ENCODE peak calls at places on chromosomes 4 and X, in seven cellular contexts. O, H, V, Y, I, E and M are unnamed samples.

GRCh38 chr4:48909697-48910096 is 3.1 kb upstream of the OCIAD2 start:
- DNase-seq in O (peak), H (peak), V (peak), Y (no peak), I (no peak), E (no peak), M (no peak)

GRCh38 chr4:173504181-173504503 is 25.9 kb downstream of the HAND2 start:
- DNase-seq in O (no peak), H (no peak), V (no peak), Y (no peak), I (no peak), E (no peak), M (no peak)

GRCh38 chr4:165686756-165687155 is 186.3 kb upstream of the TLL1 start:
- DNase-seq in O (no peak), H (no peak), V (no peak), Y (no peak), I (no peak), E (no peak), M (no peak)

GRCh38 chrX:13223868-13224555 is 95.8 kb downstream of the ATXN3L start:
- DNase-seq in O (peak), H (no peak), V (no peak), Y (no peak), I (no peak), E (no peak), M (no peak)

GRCh38 chr4:27318740-27319139 is 458.1 kb downstream of the STIM2 start:
- DNase-seq in O (no peak), H (peak), V (peak), Y (no peak), I (no peak), E (no peak), M (no peak)

GRCh38 chr4:7417639-7418038 is 17.1 kb downstream of the PSAPL1 start:
- DNase-seq in O (no peak), H (peak), V (no peak), Y (no peak), I (no peak), E (peak), M (peak)

GRCh38 chrX:12979011-12979629 is 4.2 kb downstream of the TMSB4X start:
- DNase-seq in O (no peak), H (no peak), V (no peak), Y (no peak), I (no peak), E (no peak), M (no peak)

GRCh38 chr4:78584863-78585576 is 33.5 kb downstream of the ANXA3 start:
- DNase-seq in O (no peak), H (peak), V (no peak), Y (peak), I (no peak), E (no peak), M (no peak)

GRCh38 chr4:25953740-25954139 is 39.7 kb downstream of the SMIM20 start:
- DNase-seq in O (no peak), H (no peak), V (no peak), Y (no peak), I (peak), E (no peak), M (no peak)

GRCh38 chr4:183182873-183183725 is 84.0 kb downstream of the WWC2 start:
- DNase-seq in O (peak), H (no peak), V (peak), Y (peak), I (peak), E (no peak), M (no peak)

GRCh38 chr4:54496412-54496811 is 161.3 kb upstream of the KIT start:
- DNase-seq in O (no peak), H (no peak), V (no peak), Y (no peak), I (no peak), E (no peak), M (no peak)

GRCh38 chr4:32775049-32775448 is 2054.9 kb downstream of the PCDH7 start:
- DNase-seq in O (no peak), H (no peak), V (no peak), Y (no peak), I (no peak), E (no peak), M (no peak)

GRCh38 chr4:5632571-5632970 is 75.8 kb downstream of the EVC2 start:
- DNase-seq in O (no peak), H (no peak), V (no peak), Y (no peak), I (no peak), E (no peak), M (no peak)

GRCh38 chrX:19156223-19156622 is 34.0 kb upstream of the ADGRG2 start:
- DNase-seq in O (no peak), H (peak), V (no peak), Y (no peak), I (no peak), E (no peak), M (no peak)

GRCh38 chrX:1932231-1932630 is 317.4 kb downstream of the ASMT start:
- DNase-seq in O (no peak), H (no peak), V (no peak), Y (no peak), I (no peak), E (no peak), M (no peak)

GRCh38 chr4:25440478-25441030 is 63.5 kb downstream of the ANAPC4 start:
- DNase-seq in O (peak), H (no peak), V (no peak), Y (peak), I (no peak), E (peak), M (no peak)

GRCh38 chrX:154374361-154375155 is at the start of gene FLNA:
- DNase-seq in O (no peak), H (peak), V (no peak), Y (no peak), I (no peak), E (no peak), M (peak)

GRCh38 chr4:85570388-85570787 is 95.4 kb downstream of the ARHGAP24 start:
- DNase-seq in O (no peak), H (no peak), V (no peak), Y (no peak), I (no peak), E (no peak), M (no peak)

GRCh38 chr4:83208776-83209365 is 75.7 kb downstream of the COQ2 start:
- DNase-seq in O (no peak), H (no peak), V (no peak), Y (no peak), I (no peak), E (no peak), M (no peak)

GRCh38 chrX:18793601-18794089 is 86.2 kb downstream of the PPEF1 start:
- DNase-seq in O (no peak), H (no peak), V (no peak), Y (no peak), I (no peak), E (no peak), M (no peak)

GRCh38 chr4:7876096-7876993 is 63.3 kb downstream of the AFAP1 start:
- DNase-seq in O (peak), H (no peak), V (no peak), Y (no peak), I (no peak), E (no peak), M (no peak)

GRCh38 chrX:9326369-9326768 is 138.5 kb upstream of the TBL1X start:
- DNase-seq in O (no peak), H (no peak), V (no peak), Y (no peak), I (no peak), E (no peak), M (no peak)

GRCh38 chr4:150572704-150573504 is 9.0 kb upstream of the MAB21L2 start:
- DNase-seq in O (no peak), H (no peak), V (no peak), Y (no peak), I (no peak), E (no peak), M (no peak)

GRCh38 chr4:128061566-128062536 is 739 bp downstream of the LARP1B start:
- DNase-seq in O (peak), H (peak), V (no peak), Y (peak), I (peak), E (no peak), M (peak)

GRCh38 chr4:48484494-48485168 is 1.5 kb downstream of the SLC10A4 start:
- DNase-seq in O (no peak), H (no peak), V (no peak), Y (no peak), I (no peak), E (no peak), M (no peak)

GRCh38 chr4:158139086-158139485 is 33.7 kb downstream of the GASK1B start:
- DNase-seq in O (no peak), H (no peak), V (no peak), Y (no peak), I (no peak), E (no peak), M (no peak)

GRCh38 chr4:88027611-88028608 is 20.5 kb downstream of the PKD2 start:
- DNase-seq in O (no peak), H (no peak), V (no peak), Y (no peak), I (no peak), E (no peak), M (no peak)

GRCh38 chr4:155903453-155903852 is at the start of gene TDO2:
- DNase-seq in O (no peak), H (no peak), V (no peak), Y (no peak), I (no peak), E (no peak), M (no peak)

GRCh38 chr4:140343303-140343702 is 30.1 kb upstream of the SCOC start:
- DNase-seq in O (peak), H (peak), V (no peak), Y (no peak), I (peak), E (no peak), M (no peak)

GRCh38 chr4:73683033-73683432 is 57.3 kb upstream of the CXCL8 start:
- DNase-seq in O (no peak), H (no peak), V (no peak), Y (no peak), I (no peak), E (no peak), M (no peak)

GRCh38 chr4:146643812-146644401 is 5.2 kb downstream of the POU4F2 start:
- DNase-seq in O (no peak), H (no peak), V (no peak), Y (no peak), I (no peak), E (no peak), M (no peak)

GRCh38 chr4:38664704-38665401 is 854 bp downstream of the KLF3 start:
- DNase-seq in O (peak), H (peak), V (no peak), Y (peak), I (peak), E (peak), M (peak)

GRCh38 chr4:184733654-184734524 is at the start of gene CENPU:
- DNase-seq in O (peak), H (peak), V (peak), Y (peak), I (peak), E (peak), M (peak)

GRCh38 chr4:184731056-184731455 is 2.8 kb downstream of the CENPU start:
- DNase-seq in O (no peak), H (no peak), V (no peak), Y (no peak), I (no peak), E (no peak), M (no peak)

GRCh38 chr4:184732126-184732525 is 1.8 kb downstream of the CENPU start:
- DNase-seq in O (no peak), H (no peak), V (no peak), Y (no peak), I (no peak), E (no peak), M (no peak)

GRCh38 chr4:184728858-184729257 is 5.0 kb downstream of the CENPU start:
- DNase-seq in O (no peak), H (no peak), V (no peak), Y (no peak), I (no peak), E (no peak), M (no peak)

GRCh38 chr4:184734758-184735157 is 862 bp upstream of the CENPU start:
- DNase-seq in O (no peak), H (no peak), V (no peak), Y (no peak), I (no peak), E (no peak), M (no peak)
- H3K27ac ChIP-seq in O (no peak), H (peak), V (no peak), Y (no peak), I (peak), E (no peak), M (peak)

GRCh38 chrX:41923257-41923924 is at the start of gene CASK:
- DNase-seq in O (peak), H (peak), V (peak), Y (peak), I (peak), E (peak), M (peak)
- TF ChIP-seq POLR2A in O (peak), H (peak), V (peak), Y (peak), I (peak), E (no peak), M (no peak)

GRCh38 chr4:21290562-21290961 is 590.3 kb downstream of the PACRGL start:
- DNase-seq in O (no peak), H (no peak), V (no peak), Y (no peak), I (no peak), E (no peak), M (no peak)
- H3K4me3 ChIP-seq in O (no peak), H (no peak), V (no peak), Y (no peak), I (no peak), E (no peak), M (no peak)

GRCh38 chr4:3429651-3430050 is 12.1 kb upstream of the HGFAC start:
- DNase-seq in O (no peak), H (no peak), V (no peak), Y (no peak), I (no peak), E (no peak), M (no peak)
- H3K27ac ChIP-seq in O (no peak), H (no peak), V (no peak), Y (no peak), I (no peak), E (no peak), M (no peak)

DNA sequence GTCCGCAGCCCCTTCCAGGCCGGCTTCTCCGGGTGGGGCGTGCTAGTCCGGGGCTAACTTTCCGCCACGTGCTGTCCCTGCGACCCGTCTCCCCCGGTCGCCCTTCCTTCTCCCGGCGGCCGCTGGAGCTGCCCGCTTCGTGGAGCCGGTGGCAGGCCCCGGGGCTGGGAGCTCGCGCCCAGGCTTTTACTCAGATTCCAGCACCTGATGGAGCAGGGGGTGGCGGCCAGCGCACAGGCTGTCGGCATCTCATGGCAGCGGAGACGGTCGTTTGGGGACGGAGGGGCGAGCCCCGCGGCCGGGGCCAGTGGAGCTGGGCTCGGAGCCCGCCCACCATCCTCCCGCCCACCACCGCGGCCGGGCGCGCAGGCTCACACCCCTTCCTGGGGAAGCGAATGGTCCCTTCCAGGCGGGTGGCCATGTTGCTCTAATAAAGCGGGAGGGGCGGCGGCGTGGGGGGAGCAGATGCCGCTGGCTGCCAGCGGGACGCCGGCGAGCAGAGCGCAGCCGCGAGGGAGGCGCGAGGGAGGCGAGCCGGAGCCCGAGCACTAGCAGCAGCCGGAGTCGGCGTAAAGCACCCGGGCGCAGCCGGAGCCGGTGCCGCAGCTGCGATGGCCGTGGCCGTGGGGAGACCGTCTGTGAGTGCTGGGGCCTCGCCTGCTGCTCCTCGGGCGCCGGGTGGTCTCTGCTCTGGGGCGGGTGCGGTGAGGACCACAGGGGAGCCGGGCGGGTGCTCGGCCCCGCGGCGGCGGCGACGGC is at the start of gene SEPTIN11:
- DNase-seq in O (peak), H (peak), V (peak), Y (peak), I (peak), E (peak), M (peak)
- TF ChIP-seq POLR2A in O (peak), H (peak), V (peak), Y (peak), I (peak), E (peak), M (peak)